ENCODE peak calls at places on chromosomes 6 and 20, in eight cellular contexts. R, N, T, Y, O, A, P and X are unnamed samples.

GRCh38 chr6:103554911-103555310 is 1304.8 kb downstream of the HACE1 start:
- DNase-seq in R (no peak), O (no peak), A (no peak), Y (no peak), T (no peak), P (no peak), N (no peak), X (no peak)

GRCh38 chr6:112269165-112269564 is 14.8 kb upstream of the LAMA4 start:
- DNase-seq in Y (no peak), O (no peak), T (no peak), P (no peak), R (peak), N (peak), A (peak), X (peak)

GRCh38 chr6:73394577-73395354 is at the start of gene DDX43:
- DNase-seq in N (peak), R (peak), A (peak), P (no peak), Y (peak), O (peak), T (peak), X (no peak)

GRCh38 chr6:162943369-162943768 is 215.6 kb downstream of the PACRG start:
- DNase-seq in A (no peak), N (no peak), Y (no peak), O (no peak), R (no peak), P (no peak), T (no peak), X (no peak)

GRCh38 chr6:53532061-53532797 is 12.7 kb downstream of the GCLC start:
- DNase-seq in O (no peak), A (no peak), R (no peak), Y (no peak), T (no peak), N (no peak), P (no peak), X (no peak)

GRCh38 chr20:916825-917224 is 691 bp upstream of the ANGPT4 start:
- DNase-seq in O (no peak), T (no peak), P (no peak), A (no peak), N (no peak), Y (no peak), R (no peak), X (no peak)

GRCh38 chr20:51797357-51798025 is 4.8 kb downstream of the SALL4 start:
- DNase-seq in A (no peak), R (peak), T (no peak), P (no peak), O (no peak), Y (no peak), N (no peak), X (no peak)

GRCh38 chr6:105178110-105178509 is 1.7 kb downstream of the POPDC3 start:
- DNase-seq in O (no peak), P (no peak), A (peak), R (peak), T (no peak), Y (no peak), N (no peak), X (no peak)

GRCh38 chr6:150299873-150300485 is 68.8 kb upstream of the IYD start:
- DNase-seq in P (no peak), T (no peak), Y (no peak), R (no peak), A (no peak), O (no peak), N (no peak), X (no peak)

GRCh38 chr6:144064402-144064830 is 31.0 kb downstream of the SF3B5 start:
- DNase-seq in A (no peak), T (peak), Y (no peak), P (no peak), R (no peak), N (peak), O (peak), X (peak)

GRCh38 chr6:48200874-48201273 is 89.9 kb upstream of the PTCHD4 start:
- DNase-seq in P (no peak), Y (no peak), T (no peak), N (no peak), A (no peak), O (no peak), R (no peak), X (no peak)
- H3K4me3 ChIP-seq in P (no peak), Y (no peak), T (no peak), N (no peak), A (no peak), O (no peak), R (no peak), X (no peak)

GRCh38 chr6:166770216-166771116 is 143.4 kb upstream of the RPS6KA2 start:
- DNase-seq in Y (no peak), R (peak), O (no peak), P (no peak), T (no peak), A (no peak), N (no peak), X (no peak)

GRCh38 chr6:166766769-166767168 is 139.7 kb upstream of the RPS6KA2 start:
- DNase-seq in T (no peak), N (no peak), O (no peak), R (no peak), Y (no peak), A (no peak), P (no peak), X (no peak)

GRCh38 chr6:166767191-166767590 is 140.1 kb upstream of the RPS6KA2 start:
- DNase-seq in O (no peak), P (no peak), A (no peak), R (no peak), T (no peak), Y (no peak), N (no peak), X (no peak)

GRCh38 chr6:166769648-166770047 is 142.6 kb upstream of the RPS6KA2 start:
- DNase-seq in P (no peak), A (no peak), N (no peak), O (no peak), Y (no peak), R (no peak), T (no peak), X (no peak)

GRCh38 chr6:166768761-166769160 is 141.7 kb upstream of the RPS6KA2 start:
- DNase-seq in P (no peak), R (no peak), O (no peak), A (no peak), T (no peak), Y (no peak), N (no peak), X (no peak)
- H3K4me3 ChIP-seq in P (no peak), R (no peak), O (no peak), A (no peak), T (no peak), Y (no peak), N (no peak), X (no peak)

GRCh38 chr6:47525330-47526057 is 47.9 kb downstream of the CD2AP start:
- DNase-seq in Y (no peak), P (no peak), R (no peak), O (no peak), A (peak), T (no peak), N (no peak), X (no peak)
- H3K4me3 ChIP-seq in Y (no peak), P (no peak), R (no peak), O (no peak), A (no peak), T (no peak), N (no peak), X (no peak)

GRCh38 chr20:58908941-58909340 is 56.4 kb downstream of the GNAS start:
- DNase-seq in N (no peak), O (no peak), Y (no peak), R (no peak), A (no peak), P (no peak), T (no peak), X (no peak)

GRCh38 chr20:58906894-58907293 is 54.4 kb downstream of the GNAS start:
- DNase-seq in Y (no peak), P (no peak), R (peak), O (no peak), N (no peak), A (peak), T (peak), X (no peak)

GRCh38 chr20:58909585-58909984 is 57.1 kb downstream of the GNAS start:
- DNase-seq in P (no peak), A (no peak), Y (no peak), N (no peak), T (no peak), R (no peak), O (no peak), X (no peak)

GRCh38 chr20:58907481-58908137 is 55.1 kb downstream of the GNAS start:
- DNase-seq in O (peak), A (peak), N (peak), P (no peak), T (peak), Y (peak), R (peak), X (peak)

DNA sequence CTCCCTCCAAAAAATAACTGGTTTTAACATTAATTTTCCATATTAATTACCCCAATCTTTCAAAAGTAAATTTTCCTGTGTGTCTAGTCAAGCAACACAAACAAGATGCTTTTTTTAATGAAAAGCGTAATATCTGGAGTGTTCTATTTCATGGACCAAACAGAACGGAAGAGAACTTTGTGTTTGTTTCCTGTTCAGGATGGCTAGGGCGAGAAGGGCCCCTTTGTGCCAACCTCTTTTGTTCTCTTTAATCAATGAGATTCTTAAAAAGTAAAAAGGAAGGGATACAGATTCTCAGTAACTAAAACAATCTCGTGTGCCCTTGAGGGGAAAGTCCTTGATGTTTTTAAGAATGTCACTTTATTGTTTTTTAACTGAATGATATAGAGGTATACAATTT is 55.7 kb downstream of the GNAS start:
- DNase-seq in A (no peak), N (no peak), T (no peak), O (no peak), Y (no peak), R (no peak), P (no peak), X (no peak)
- H3K4me3 ChIP-seq in A (no peak), N (no peak), T (no peak), O (no peak), Y (no peak), R (peak), P (no peak), X (no peak)